ENCODE peak calls at places on chromosomes 2 and 18, in seven cellular contexts. X, B, C, Q, P, L and U are unnamed samples.

GRCh38 chr2:27264253-27264752 is 1.5 kb upstream of the SLC30A3 start:
- DNase-seq in L (no peak), Q (no peak), B (no peak), C (peak; percentile 63), P (peak; percentile 39), X (no peak), U (no peak)

GRCh38 chr2:234308814-234309195 is 188.1 kb downstream of the ARL4C start:
- DNase-seq in Q (no peak), C (no peak), B (no peak), X (no peak), L (no peak), P (no peak), U (peak; percentile 85)

GRCh38 chr2:127953849-127954248 is 68.1 kb upstream of the AMMECR1L start:
- DNase-seq in P (peak; percentile 45), X (no peak), Q (no peak), C (no peak), L (no peak), B (no peak), U (peak; percentile 23)

GRCh38 chr18:11149441-11150270 is at the start of gene PIEZO2:
- DNase-seq in B (peak; percentile 83), L (no peak), Q (no peak), P (peak; percentile 88), X (peak; percentile 86), C (peak; percentile 88), U (peak; percentile 65)

GRCh38 chr2:133486706-133487305 is 81.5 kb downstream of the NCKAP5 start:
- DNase-seq in B (no peak), P (no peak), Q (no peak), C (no peak), X (no peak), L (no peak), U (peak; percentile 13)

GRCh38 chr2:7427293-7428060 is 510.3 kb downstream of the RNF144A start:
- DNase-seq in B (peak; percentile 72), L (peak; percentile 19), C (peak; percentile 36), X (peak; percentile 70), Q (no peak), P (peak; percentile 85), U (peak; percentile 51)

GRCh38 chr18:41751652-41752051 is 203.4 kb upstream of the PIK3C3 start:
- DNase-seq in C (no peak), Q (no peak), L (no peak), P (no peak), X (no peak), B (no peak), U (no peak)

GRCh38 chr2:47205576-47206141 is 50.6 kb upstream of the STPG4 start:
- DNase-seq in P (peak; percentile 52), L (no peak), B (no peak), C (no peak), Q (no peak), X (no peak), U (peak; percentile 76)

GRCh38 chr18:41938445-41938844 is 16.6 kb upstream of the PIK3C3 start:
- DNase-seq in P (peak; percentile 55), L (no peak), B (no peak), Q (no peak), X (peak; percentile 92), C (no peak), U (peak; percentile 97)

GRCh38 chr2:231716641-231717280 is 8.4 kb downstream of the PTMA start:
- DNase-seq in P (peak; percentile 61), Q (peak; percentile 92), X (peak; percentile 56), C (no peak), L (no peak), B (no peak), U (peak; percentile 60)

GRCh38 chr2:99722726-99723125 is 232.9 kb upstream of the REV1 start:
- DNase-seq in L (no peak), X (no peak), P (no peak), C (no peak), B (no peak), Q (no peak), U (peak; percentile 41)

GRCh38 chr2:53813151-53813550 is 26.3 kb downstream of the ERLEC1 start:
- DNase-seq in Q (no peak), X (no peak), P (no peak), C (no peak), L (no peak), B (no peak), U (no peak)

GRCh38 chr18:13067124-13067523 is 76.0 kb downstream of the CEP192 start:
- DNase-seq in X (no peak), B (no peak), Q (no peak), L (no peak), C (no peak), P (no peak), U (no peak)

GRCh38 chr2:47535991-47536390 is 133.0 kb downstream of the MSH2 start:
- DNase-seq in X (peak; percentile 14), B (no peak), L (no peak), P (no peak), C (no peak), Q (no peak), U (no peak)

GRCh38 chr2:9656270-9656766 is 25.5 kb upstream of the YWHAQ start:
- DNase-seq in C (no peak), Q (peak; percentile 65), X (peak; percentile 99), L (no peak), B (no peak), P (peak; percentile 84), U (peak; percentile 97)

GRCh38 chr2:236363878-236364277 is 99.7 kb upstream of the ASB18 start:
- DNase-seq in L (no peak), B (no peak), C (peak; percentile 10), P (no peak), X (no peak), Q (no peak), U (no peak)

GRCh38 chr2:143759455-143759854 is 630.2 kb downstream of the ARHGAP15 start:
- DNase-seq in P (peak; percentile 78), X (no peak), C (peak; percentile 78), L (peak; percentile 49), B (peak; percentile 12), Q (no peak), U (no peak)

GRCh38 chr2:46015671-46016070 is 281.5 kb upstream of the EPAS1 start:
- DNase-seq in C (no peak), Q (no peak), B (no peak), P (peak; percentile 78), L (no peak), X (no peak), U (no peak)

GRCh38 chr2:46012618-46013240 is 284.5 kb upstream of the EPAS1 start:
- DNase-seq in L (no peak), C (no peak), X (no peak), P (no peak), Q (no peak), B (no peak), U (peak; percentile 52)

GRCh38 chr2:46013726-46014125 is 283.5 kb upstream of the EPAS1 start:
- DNase-seq in C (no peak), L (no peak), B (no peak), X (no peak), Q (no peak), P (no peak), U (no peak)

GRCh38 chr2:46018773-46019593 is 278.2 kb upstream of the EPAS1 start:
- DNase-seq in Q (no peak), C (no peak), X (no peak), L (no peak), B (no peak), P (no peak), U (no peak)

GRCh38 chr2:46014911-46015654 is 282.1 kb upstream of the EPAS1 start:
- DNase-seq in L (peak; percentile 34), B (no peak), P (peak; percentile 94), C (peak; percentile 66), Q (no peak), X (peak; percentile 39), U (no peak)
- H4K8ac ChIP-seq in L (no peak overlapping the region), B (no peak overlapping the region), P (no peak overlapping the region), C (no peak overlapping the region), Q (peak overlapping the region; percentile 83), X (peak overlapping the region; percentile 73), U (peak overlapping the region; percentile 26)

GRCh38 chr18:49073431-49073830 is 122.7 kb upstream of the SMAD7 start:
- DNase-seq in C (no peak), B (no peak), X (no peak), L (no peak), Q (no peak), P (no peak), U (no peak)
- H4K8ac ChIP-seq in C (no peak overlapping the region), B (no peak overlapping the region), X (no peak overlapping the region), L (no peak overlapping the region), Q (no peak overlapping the region), P (no peak overlapping the region), U (no peak overlapping the region)

DNA sequence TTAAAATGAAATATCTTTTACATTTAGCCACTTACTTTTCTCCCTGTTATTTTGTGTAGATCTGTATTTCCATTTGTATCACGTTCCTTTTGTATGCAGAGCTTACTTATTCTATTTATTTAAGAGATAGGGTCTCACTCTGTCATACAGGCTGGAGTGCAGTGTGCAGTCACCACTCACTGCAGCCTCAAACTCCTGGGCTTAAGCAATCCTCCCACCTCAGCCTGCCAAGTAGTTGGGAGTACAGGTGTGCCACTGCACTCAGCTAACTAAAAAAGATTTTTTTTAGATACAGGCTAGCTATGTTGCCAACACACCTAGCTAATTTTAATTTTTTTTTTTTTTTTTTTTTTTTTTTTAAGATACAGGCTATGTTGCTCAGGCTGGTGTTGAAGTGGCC is 10.9 kb downstream of the PTPN18 start:
- DNase-seq in B (no peak), X (no peak), L (no peak), Q (no peak), C (no peak), P (no peak), U (no peak)
- H4K8ac ChIP-seq in B (no peak overlapping the region), X (no peak overlapping the region), L (no peak overlapping the region), Q (no peak overlapping the region), C (no peak overlapping the region), P (no peak overlapping the region), U (no peak overlapping the region)

GRCh38 chr2:82109418-82109817 is 1804.9 kb upstream of the LRRTM1 start:
- DNase-seq in Q (no peak), X (no peak), B (no peak), C (no peak), L (no peak), P (no peak), U (no peak)
- H4K8ac ChIP-seq in Q (no peak overlapping the region), X (no peak overlapping the region), B (no peak overlapping the region), C (no peak overlapping the region), L (no peak overlapping the region), P (no peak overlapping the region), U (no peak overlapping the region)

GRCh38 chr2:21267232-21267835 is 143.6 kb downstream of the TDRD15 start:
- DNase-seq in Q (no peak), X (peak; percentile 51), P (peak; percentile 33), B (no peak), C (no peak), L (no peak), U (no peak)
- H4K8ac ChIP-seq in Q (no peak overlapping the region), X (no peak overlapping the region), P (no peak overlapping the region), B (no peak overlapping the region), C (no peak overlapping the region), L (no peak overlapping the region), U (no peak overlapping the region)